ENCODE peak calls at places on chromosome 18, in ten cellular contexts. E, O, I, K, L, B, Z, C, F and N are unnamed samples.

GRCh38 chr18:57497372-57498294 is 62.5 kb downstream of the ONECUT2 start:
- DNase-seq in F (no peak), O (no peak), I (no peak), C (no peak), L (no peak), B (peak), E (peak), K (no peak), Z (no peak), N (no peak)

GRCh38 chr18:24429188-24429587 is 2.7 kb downstream of the IMPACT start:
- DNase-seq in B (no peak), L (no peak), E (no peak), I (no peak), F (no peak), K (no peak), C (no peak), O (no peak), Z (no peak), N (no peak)

GRCh38 chr18:6558770-6559169 is 144.1 kb upstream of the L3MBTL4 start:
- DNase-seq in Z (no peak), C (no peak), I (no peak), B (no peak), K (no peak), L (no peak), O (no peak), F (no peak), E (no peak), N (no peak)

GRCh38 chr18:23166863-23167531 is 31.7 kb downstream of the CABLES1 start:
- DNase-seq in E (peak), I (no peak), B (no peak), Z (no peak), C (no peak), K (no peak), O (no peak), F (no peak), L (no peak), N (no peak)

GRCh38 chr18:13620818-13621445 is 105.4 kb downstream of the FAM210A start:
- DNase-seq in E (no peak), F (no peak), L (no peak), O (no peak), B (no peak), C (no peak), K (no peak), Z (no peak), I (no peak), N (no peak)

GRCh38 chr18:27278131-27278530 is 93.0 kb upstream of the CHST9 start:
- DNase-seq in F (no peak), C (no peak), B (no peak), O (no peak), L (no peak), I (no peak), K (no peak), Z (no peak), E (no peak), N (no peak)

GRCh38 chr18:33051397-33051796 is 278.6 kb upstream of the KLHL14 start:
- DNase-seq in O (peak), Z (no peak), I (no peak), K (no peak), B (no peak), F (no peak), E (no peak), C (no peak), L (no peak), N (no peak)

GRCh38 chr18:61628085-61628484 is 264.7 kb downstream of the RNF152 start:
- DNase-seq in E (peak), O (no peak), K (no peak), L (no peak), C (no peak), I (no peak), F (no peak), Z (no peak), B (peak), N (no peak)

GRCh38 chr18:48703418-48703817 is 164.6 kb downstream of the CTIF start:
- DNase-seq in B (no peak), C (no peak), F (no peak), K (no peak), O (no peak), E (no peak), I (no peak), Z (no peak), L (no peak), N (no peak)

GRCh38 chr18:2856499-2856898 is 9.7 kb downstream of the EMILIN2 start:
- DNase-seq in O (no peak), B (no peak), F (no peak), K (no peak), E (no peak), L (no peak), I (peak), C (no peak), Z (no peak), N (no peak)

GRCh38 chr18:74242451-74243096 is 49.2 kb downstream of the CYB5A start:
- DNase-seq in O (peak), B (no peak), L (no peak), I (peak), F (no peak), E (no peak), K (no peak), Z (no peak), C (no peak), N (no peak)

GRCh38 chr18:31176531-31176930 is 13.9 kb upstream of the DSC1 start:
- DNase-seq in Z (no peak), L (no peak), O (no peak), I (no peak), C (no peak), K (no peak), E (no peak), B (no peak), F (no peak), N (no peak)

GRCh38 chr18:34352385-34353163 is 127.9 kb upstream of the NOL4 start:
- DNase-seq in C (no peak), F (no peak), B (no peak), O (peak), K (no peak), Z (no peak), I (peak), L (no peak), E (no peak), N (no peak)

GRCh38 chr18:27184115-27185024 is 738 bp downstream of the CHST9 start:
- DNase-seq in B (no peak), K (peak), L (no peak), Z (no peak), E (no peak), O (no peak), C (no peak), I (no peak), F (no peak), N (peak)

GRCh38 chr18:36179562-36180334 is 7.5 kb upstream of the MOCOS start:
- DNase-seq in B (no peak), I (no peak), E (peak), C (no peak), Z (no peak), K (no peak), L (no peak), F (peak), O (no peak), N (no peak)

GRCh38 chr18:55152801-55153200 is 193.5 kb upstream of the CCDC68 start:
- DNase-seq in O (no peak), K (no peak), E (no peak), B (peak), L (no peak), F (no peak), Z (no peak), I (no peak), C (no peak), N (no peak)

GRCh38 chr18:59744271-59744721 is 47.1 kb upstream of the CCBE1 start:
- DNase-seq in O (no peak), Z (no peak), C (no peak), I (no peak), L (no peak), B (peak), F (no peak), E (peak), K (no peak), N (no peak)

GRCh38 chr18:78659748-78660147 is 319.9 kb upstream of the SALL3 start:
- DNase-seq in F (no peak), Z (no peak), C (no peak), L (no peak), B (no peak), O (no peak), E (no peak), K (no peak), I (peak), N (peak)
- TF ChIP-seq CTCF in F (no peak), Z (no peak), C (no peak), L (no peak), B (peak), O (peak), E (no peak), K (peak), I (peak), N (peak)

GRCh38 chr18:46917108-46917807 is at the start of the genes KATNAL2 and PIAS2:
- DNase-seq in F (peak), E (peak), B (peak), Z (peak), O (peak), C (peak), I (peak), L (peak), K (peak), N (peak)
- TF ChIP-seq CTCF in F (no peak), E (no peak), B (no peak), Z (no peak), O (peak), C (peak), I (no peak), L (no peak), K (peak), N (no peak)

DNA sequence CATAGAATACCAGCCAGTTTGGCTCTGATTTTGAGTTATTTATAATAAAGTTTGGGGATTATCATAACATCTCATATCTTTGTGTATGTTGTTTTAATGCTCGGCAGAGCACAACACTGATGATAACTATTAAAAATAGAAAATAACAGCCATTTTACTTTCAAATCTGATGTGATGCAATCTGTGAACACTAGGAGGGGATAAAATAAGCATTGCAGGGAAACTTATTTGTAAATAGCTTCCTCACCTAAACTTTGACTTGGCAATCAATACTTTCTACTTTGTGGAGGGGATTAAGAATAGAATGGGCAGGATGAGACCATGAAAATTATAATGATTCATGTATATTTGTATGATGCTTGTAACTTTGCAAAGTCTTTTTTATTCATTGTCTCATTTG is 54.4 kb downstream of the USP14 start:
- DNase-seq in O (no peak), L (no peak), I (peak), F (no peak), B (no peak), K (no peak), Z (no peak), C (no peak), E (no peak), N (no peak)
- TF ChIP-seq CTCF in O (no peak), L (no peak), I (no peak), F (no peak), B (peak), K (no peak), Z (no peak), C (no peak), E (no peak), N (peak)

GRCh38 chr18:63003899-63004298 is 288.6 kb downstream of the PHLPP1 start:
- DNase-seq in C (no peak), Z (no peak), K (no peak), B (no peak), I (no peak), L (no peak), F (no peak), E (no peak), O (no peak), N (no peak)
- TF ChIP-seq CTCF in C (no peak), Z (no peak), K (no peak), B (no peak), I (no peak), L (no peak), F (no peak), E (no peak), O (no peak), N (no peak)

GRCh38 chr18:54023471-54023870 is 201.0 kb downstream of the MBD2 start:
- DNase-seq in O (no peak), L (no peak), C (no peak), F (no peak), I (no peak), K (no peak), Z (no peak), B (no peak), E (peak), N (no peak)
- TF ChIP-seq CTCF in O (no peak), L (no peak), C (no peak), F (no peak), I (no peak), K (no peak), Z (no peak), B (no peak), E (no peak), N (no peak)

DNA sequence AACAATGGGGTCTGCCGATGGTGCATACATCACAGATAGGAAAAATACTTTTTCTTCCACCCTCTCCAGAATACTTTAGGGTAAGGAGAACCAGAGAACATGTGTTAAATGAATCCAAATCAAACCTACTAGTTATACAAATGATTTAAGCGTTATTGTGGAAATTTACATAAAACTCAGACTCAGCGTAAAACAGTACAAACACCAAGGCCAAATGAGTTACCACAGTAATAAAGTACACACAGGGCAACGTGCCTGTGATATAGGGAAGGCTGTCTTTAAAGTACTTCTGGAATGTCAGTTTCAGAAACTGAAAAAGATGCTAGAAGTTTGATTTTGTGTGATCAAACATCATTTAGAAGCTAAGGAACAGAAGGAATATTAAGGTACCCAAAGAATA is 46.9 kb downstream of the PTPRM start:
- DNase-seq in F (no peak), L (no peak), Z (no peak), E (no peak), I (no peak), B (no peak), C (no peak), K (no peak), O (no peak), N (no peak)
- TF ChIP-seq CTCF in F (no peak), L (no peak), Z (no peak), E (no peak), I (no peak), B (no peak), C (no peak), K (no peak), O (no peak), N (no peak)

GRCh38 chr18:10682368-10682714 is 156.5 kb downstream of the NAPG start:
- DNase-seq in C (no peak), E (no peak), I (peak), O (no peak), Z (no peak), F (no peak), B (no peak), L (no peak), K (no peak), N (no peak)
- TF ChIP-seq CTCF in C (peak), E (no peak), I (no peak), O (peak), Z (no peak), F (no peak), B (no peak), L (no peak), K (no peak), N (no peak)

GRCh38 chr18:52667388-52667787 is 327.4 kb downstream of the DCC start:
- DNase-seq in F (no peak), O (no peak), I (no peak), L (no peak), K (no peak), C (no peak), B (no peak), Z (no peak), E (no peak), N (no peak)

DNA sequence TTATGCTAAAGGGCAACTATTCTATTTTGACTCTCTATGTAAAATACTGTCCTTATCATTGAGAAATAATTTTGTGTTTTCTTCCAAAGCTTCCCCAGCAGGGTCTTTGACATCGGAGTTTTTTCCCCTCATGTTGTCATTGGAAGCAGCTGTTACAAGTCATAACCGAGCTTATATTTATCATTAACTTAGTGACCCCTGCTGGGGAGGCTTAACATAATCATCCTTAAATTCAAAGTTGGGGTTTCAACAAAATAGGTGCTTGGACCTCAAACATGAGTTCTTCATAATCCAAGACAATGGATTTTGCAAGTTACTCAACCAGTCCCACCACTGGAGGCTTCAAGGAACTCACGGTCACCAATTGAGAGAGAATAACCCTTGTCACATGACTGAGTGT is 330.9 kb downstream of the DCC start:
- DNase-seq in B (no peak), O (peak), L (no peak), F (no peak), C (peak), E (peak), K (no peak), I (peak), Z (no peak), N (no peak)
- TF ChIP-seq CTCF in B (peak), O (no peak), L (no peak), F (no peak), C (peak), E (peak), K (peak), I (no peak), Z (no peak), N (peak)

GRCh38 chr18:75828379-75828778 is 400.9 kb upstream of the SMIM21 start:
- DNase-seq in B (no peak), K (no peak), I (no peak), O (no peak), E (no peak), C (no peak), Z (no peak), L (no peak), F (no peak), N (no peak)
- TF ChIP-seq CTCF in B (no peak), K (no peak), I (no peak), O (no peak), E (no peak), C (no peak), Z (no peak), L (no peak), F (no peak), N (no peak)

GRCh38 chr18:75656035-75656434 is 228.5 kb upstream of the SMIM21 start:
- DNase-seq in O (no peak), Z (no peak), K (no peak), I (peak), E (no peak), F (no peak), C (no peak), B (no peak), L (no peak), N (no peak)
- TF ChIP-seq CTCF in O (no peak), Z (no peak), K (no peak), I (no peak), E (no peak), F (no peak), C (no peak), B (no peak), L (no peak), N (no peak)